ENCODE peak calls at places on chromosome 15, in four cellular contexts. One of them, this sample, is unnamed.

GRCh38 chr15:100687532-100688215 is 85.3 kb downstream of the ASB7 start:
- DNase-seq in SK-N-SH: no peak
- DNase-seq in transverse colon: no peak
- DNase-seq in endothelial cell of umbilical vein: no peak
- DNase-seq in this sample: no peak

GRCh38 chr15:40045572-40046217 is 6.7 kb upstream of the SRP14 start:
- DNase-seq in transverse colon: peak
- DNase-seq in SK-N-SH: no peak
- DNase-seq in endothelial cell of umbilical vein: no peak
- DNase-seq in this sample: no peak

GRCh38 chr15:85423256-85423655 is 42.9 kb downstream of the AKAP13 start:
- DNase-seq in transverse colon: no peak
- DNase-seq in SK-N-SH: no peak
- DNase-seq in endothelial cell of umbilical vein: no peak
- DNase-seq in this sample: no peak

GRCh38 chr15:90493647-90494046 is 36.1 kb upstream of the CRTC3 start:
- DNase-seq in transverse colon: no peak
- DNase-seq in endothelial cell of umbilical vein: no peak
- DNase-seq in SK-N-SH: no peak
- DNase-seq in this sample: no peak

GRCh38 chr15:26970712-26971210 is at the start of gene GABRG3:
- DNase-seq in transverse colon: no peak
- DNase-seq in SK-N-SH: peak
- DNase-seq in endothelial cell of umbilical vein: no peak
- DNase-seq in this sample: peak

GRCh38 chr15:33601461-33601860 is 290.7 kb downstream of the RYR3 start:
- DNase-seq in transverse colon: no peak
- DNase-seq in endothelial cell of umbilical vein: no peak
- DNase-seq in SK-N-SH: no peak
- DNase-seq in this sample: no peak

GRCh38 chr15:100688549-100689120 is 86.2 kb downstream of the ASB7 start:
- DNase-seq in endothelial cell of umbilical vein: no peak
- DNase-seq in SK-N-SH: no peak
- DNase-seq in transverse colon: no peak
- DNase-seq in this sample: no peak

GRCh38 chr15:63054281-63054683 is 11.7 kb downstream of the TPM1 start:
- DNase-seq in endothelial cell of umbilical vein: peak
- DNase-seq in transverse colon: no peak
- DNase-seq in SK-N-SH: no peak
- DNase-seq in this sample: no peak

GRCh38 chr15:35751421-35752133 is 205.6 kb upstream of the DPH6 start:
- DNase-seq in endothelial cell of umbilical vein: peak
- DNase-seq in transverse colon: peak
- DNase-seq in SK-N-SH: peak
- DNase-seq in this sample: peak

GRCh38 chr15:39596358-39597051 is 15.6 kb downstream of the THBS1 start:
- DNase-seq in SK-N-SH: no peak
- DNase-seq in transverse colon: no peak
- DNase-seq in endothelial cell of umbilical vein: peak
- DNase-seq in this sample: no peak

GRCh38 chr15:83973816-83974215 is 261.8 kb upstream of the GOLGA6L4 start:
- DNase-seq in transverse colon: no peak
- DNase-seq in SK-N-SH: peak
- DNase-seq in endothelial cell of umbilical vein: no peak
- DNase-seq in this sample: no peak

GRCh38 chr15:33516563-33516962 is 205.8 kb downstream of the RYR3 start:
- DNase-seq in SK-N-SH: no peak
- DNase-seq in endothelial cell of umbilical vein: no peak
- DNase-seq in transverse colon: no peak
- DNase-seq in this sample: no peak

GRCh38 chr15:41559239-41559488 is 152 bp downstream of the TYRO3 start:
- DNase-seq in SK-N-SH: no peak
- DNase-seq in endothelial cell of umbilical vein: no peak
- DNase-seq in transverse colon: no peak
- DNase-seq in this sample: no peak

GRCh38 chr15:58724471-58724870 is 25.0 kb downstream of the ADAM10 start:
- DNase-seq in endothelial cell of umbilical vein: no peak
- DNase-seq in transverse colon: no peak
- DNase-seq in SK-N-SH: no peak
- DNase-seq in this sample: no peak

GRCh38 chr15:100438570-100438969 is 90.2 kb downstream of the CERS3 start:
- DNase-seq in transverse colon: peak
- DNase-seq in endothelial cell of umbilical vein: no peak
- DNase-seq in SK-N-SH: peak
- DNase-seq in this sample: no peak

GRCh38 chr15:101481381-101481705 is 8.2 kb downstream of the PCSK6 start:
- DNase-seq in endothelial cell of umbilical vein: no peak
- DNase-seq in SK-N-SH: no peak
- DNase-seq in transverse colon: no peak
- DNase-seq in this sample: no peak

GRCh38 chr15:67240235-67241131 is 14.0 kb downstream of the AAGAB start:
- DNase-seq in endothelial cell of umbilical vein: peak
- DNase-seq in transverse colon: peak
- DNase-seq in SK-N-SH: peak
- DNase-seq in this sample: no peak

GRCh38 chr15:68316061-68316804 is 38.7 kb downstream of the FEM1B start:
- DNase-seq in SK-N-SH: no peak
- DNase-seq in transverse colon: no peak
- DNase-seq in endothelial cell of umbilical vein: peak
- DNase-seq in this sample: peak

GRCh38 chr15:62782100-62782791 is 260.3 kb upstream of the TPM1 start:
- DNase-seq in SK-N-SH: peak
- DNase-seq in endothelial cell of umbilical vein: peak
- DNase-seq in transverse colon: peak
- DNase-seq in this sample: peak

GRCh38 chr15:58201536-58201935 is 63.4 kb downstream of the AQP9 start:
- DNase-seq in SK-N-SH: no peak
- DNase-seq in transverse colon: no peak
- DNase-seq in endothelial cell of umbilical vein: peak
- DNase-seq in this sample: no peak

GRCh38 chr15:62989366-62990055 is 53.0 kb upstream of the TPM1 start:
- DNase-seq in SK-N-SH: no peak
- DNase-seq in transverse colon: no peak
- DNase-seq in endothelial cell of umbilical vein: peak
- DNase-seq in this sample: no peak

GRCh38 chr15:33729648-33730047 is 238.6 kb upstream of the CHRM5 start:
- DNase-seq in endothelial cell of umbilical vein: peak
- DNase-seq in SK-N-SH: peak
- DNase-seq in transverse colon: no peak
- DNase-seq in this sample: peak

GRCh38 chr15:61820951-61821350 is 239.3 kb downstream of the VPS13C start:
- DNase-seq in endothelial cell of umbilical vein: no peak
- DNase-seq in transverse colon: no peak
- DNase-seq in SK-N-SH: no peak
- DNase-seq in this sample: no peak

GRCh38 chr15:37516628-37517027 is 416.3 kb upstream of the MEIS2 start:
- DNase-seq in SK-N-SH: no peak
- DNase-seq in endothelial cell of umbilical vein: no peak
- DNase-seq in transverse colon: no peak
- DNase-seq in this sample: no peak

GRCh38 chr15:34783986-34784385 is 11.4 kb downstream of the ACTC1 start:
- DNase-seq in transverse colon: no peak
- DNase-seq in endothelial cell of umbilical vein: no peak
- DNase-seq in SK-N-SH: no peak
- DNase-seq in this sample: no peak

GRCh38 chr15:39232512-39232911 is 348.4 kb upstream of the THBS1 start:
- DNase-seq in endothelial cell of umbilical vein: no peak
- DNase-seq in SK-N-SH: peak
- DNase-seq in transverse colon: no peak
- DNase-seq in this sample: no peak

GRCh38 chr15:42101861-42102260 is 7.5 kb upstream of the PLA2G4D start:
- DNase-seq in SK-N-SH: no peak
- DNase-seq in endothelial cell of umbilical vein: no peak
- DNase-seq in transverse colon: no peak
- DNase-seq in this sample: no peak

GRCh38 chr15:46815765-46816164 is 901.5 kb upstream of the SEMA6D start:
- DNase-seq in SK-N-SH: peak
- DNase-seq in endothelial cell of umbilical vein: no peak
- DNase-seq in transverse colon: peak
- DNase-seq in this sample: no peak

GRCh38 chr15:79002631-79003030 is 57.8 kb upstream of the CTSH start:
- DNase-seq in endothelial cell of umbilical vein: no peak
- DNase-seq in transverse colon: no peak
- DNase-seq in SK-N-SH: no peak
- DNase-seq in this sample: no peak
- TF ChIP-seq CTCF in endothelial cell of umbilical vein: no peak
- TF ChIP-seq CTCF in transverse colon: no peak
- TF ChIP-seq CTCF in SK-N-SH: no peak
- TF ChIP-seq CTCF in this sample: no peak

GRCh38 chr15:75067123-75067854 is 43.9 kb downstream of the PPCDC start:
- DNase-seq in SK-N-SH: no peak
- DNase-seq in endothelial cell of umbilical vein: peak
- DNase-seq in transverse colon: no peak
- DNase-seq in this sample: no peak
- TF ChIP-seq CTCF in SK-N-SH: no peak
- TF ChIP-seq CTCF in endothelial cell of umbilical vein: no peak
- TF ChIP-seq CTCF in transverse colon: no peak
- TF ChIP-seq CTCF in this sample: no peak

GRCh38 chr15:31570591-31570990 is 244.0 kb downstream of the KLF13 start:
- DNase-seq in endothelial cell of umbilical vein: no peak
- DNase-seq in transverse colon: no peak
- DNase-seq in SK-N-SH: no peak
- DNase-seq in this sample: no peak

GRCh38 chr15:31574761-31575160 is 248.1 kb downstream of the KLF13 start:
- DNase-seq in endothelial cell of umbilical vein: no peak
- DNase-seq in SK-N-SH: no peak
- DNase-seq in transverse colon: no peak
- DNase-seq in this sample: peak

GRCh38 chr15:31569836-31570235 is 243.2 kb downstream of the KLF13 start:
- DNase-seq in SK-N-SH: no peak
- DNase-seq in transverse colon: no peak
- DNase-seq in endothelial cell of umbilical vein: no peak
- DNase-seq in this sample: no peak

GRCh38 chr15:31573759-31574158 is 247.1 kb downstream of the KLF13 start:
- DNase-seq in transverse colon: no peak
- DNase-seq in endothelial cell of umbilical vein: no peak
- DNase-seq in SK-N-SH: no peak
- DNase-seq in this sample: no peak

DNA sequence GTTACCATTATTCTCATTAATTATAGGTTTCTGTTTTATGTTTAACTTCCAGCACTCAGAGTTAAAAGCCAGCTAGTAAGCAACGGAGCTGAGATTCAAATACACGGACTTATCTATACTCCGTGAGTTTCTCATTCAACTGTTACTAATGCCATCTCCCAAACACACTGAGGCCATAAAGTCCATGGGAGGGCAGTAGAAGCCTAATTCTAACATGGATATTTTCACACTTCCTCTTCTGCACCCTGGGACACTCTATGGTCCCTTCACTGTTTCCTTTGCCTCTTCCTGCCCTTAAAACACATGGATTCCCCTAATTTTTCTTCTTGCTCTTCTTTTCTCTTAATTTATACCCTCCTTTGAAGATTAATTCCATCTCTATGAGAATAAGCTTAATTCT is 245.0 kb downstream of the KLF13 start:
- DNase-seq in endothelial cell of umbilical vein: no peak
- DNase-seq in SK-N-SH: no peak
- DNase-seq in transverse colon: no peak
- DNase-seq in this sample: no peak
- TF ChIP-seq CTCF in endothelial cell of umbilical vein: no peak
- TF ChIP-seq CTCF in SK-N-SH: no peak
- TF ChIP-seq CTCF in transverse colon: no peak
- TF ChIP-seq CTCF in this sample: no peak

DNA sequence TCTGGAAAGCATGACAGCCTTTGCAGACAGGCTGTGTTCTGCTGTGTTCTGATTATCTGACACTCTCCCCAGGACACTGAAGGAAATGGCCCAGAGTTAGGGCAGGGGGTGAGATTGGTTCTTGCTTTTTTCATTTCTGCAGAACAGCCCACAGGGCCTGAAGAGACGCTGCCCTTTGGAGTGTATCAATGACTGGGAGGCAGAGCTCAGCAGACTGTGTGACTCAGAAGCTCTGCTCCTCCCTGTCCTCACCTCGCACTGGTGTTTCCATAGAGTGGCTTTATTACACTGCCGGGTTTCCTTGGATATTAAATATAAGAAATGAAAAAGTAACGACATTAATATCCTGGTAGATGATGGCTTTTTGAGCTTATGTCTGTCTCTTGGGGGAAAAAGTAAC is 523.5 kb downstream of the NTRK3 start:
- DNase-seq in SK-N-SH: no peak
- DNase-seq in endothelial cell of umbilical vein: no peak
- DNase-seq in transverse colon: no peak
- DNase-seq in this sample: no peak
- TF ChIP-seq CTCF in SK-N-SH: no peak
- TF ChIP-seq CTCF in endothelial cell of umbilical vein: no peak
- TF ChIP-seq CTCF in transverse colon: no peak
- TF ChIP-seq CTCF in this sample: no peak

GRCh38 chr15:52261498-52262242 is 33.9 kb downstream of the MYO5C start:
- DNase-seq in endothelial cell of umbilical vein: peak
- DNase-seq in SK-N-SH: peak
- DNase-seq in transverse colon: peak
- DNase-seq in this sample: peak
- TF ChIP-seq CTCF in endothelial cell of umbilical vein: peak
- TF ChIP-seq CTCF in SK-N-SH: no peak
- TF ChIP-seq CTCF in transverse colon: peak
- TF ChIP-seq CTCF in this sample: no peak

DNA sequence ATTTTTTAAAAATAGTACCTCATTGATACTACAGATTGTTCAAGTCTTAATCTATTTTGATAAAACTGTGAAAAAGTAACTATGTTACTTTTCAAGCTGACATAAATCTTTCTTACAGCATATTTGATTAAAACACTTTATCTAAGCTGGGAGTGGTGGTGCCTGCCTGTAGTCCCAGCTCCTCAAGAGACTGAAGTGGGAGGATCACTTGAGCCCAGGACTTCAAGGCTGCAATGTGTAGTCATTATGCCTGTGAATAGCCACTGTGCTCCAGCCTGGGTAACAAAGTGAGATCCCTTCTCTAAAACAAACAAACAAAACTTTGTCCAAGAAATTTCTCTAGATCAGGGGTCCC is 59.6 kb upstream of the NEDD4 start:
- DNase-seq in transverse colon: no peak
- DNase-seq in endothelial cell of umbilical vein: no peak
- DNase-seq in SK-N-SH: no peak
- DNase-seq in this sample: no peak
- TF ChIP-seq CTCF in transverse colon: no peak
- TF ChIP-seq CTCF in endothelial cell of umbilical vein: no peak
- TF ChIP-seq CTCF in SK-N-SH: no peak
- TF ChIP-seq CTCF in this sample: no peak

This sample was measured in neural progenitor cell.